ENCODE peak calls at places on chromosome 13, in seven cellular contexts. O is RWPE1; D is ACHN; M is EL; G is naive thymus-derived CD8-positive, alpha-beta T cell; F is NCI-H748 treated with DMSO at 0.1 percent for 48 hours; Z is activated T-cell treated with anti-CD3 and anti-CD28 coated beads for 1 hour. N is an unnamed sample.

GRCh38 chr13:52405767-52406494 is at the start of gene THSD1:
- DNase-seq in F (no peak), M (peak), G (no peak), Z (no peak), O (peak), D (peak), N (no peak)

GRCh38 chr13:113586661-113587479 is 2.3 kb downstream of the TFDP1 start:
- DNase-seq in O (no peak), M (no peak), F (no peak), Z (no peak), G (peak), D (no peak), N (no peak)

GRCh38 chr13:58018020-58018419 is 386.5 kb downstream of the PCDH17 start:
- DNase-seq in O (no peak), G (no peak), F (no peak), Z (no peak), M (no peak), D (no peak), N (no peak)

GRCh38 chr13:59915252-59915651 is 248.5 kb downstream of the DIAPH3 start:
- DNase-seq in Z (no peak), O (no peak), D (no peak), G (no peak), F (no peak), M (no peak), N (no peak)

GRCh38 chr13:31172535-31172934 is 10.8 kb upstream of the HSPH1 start:
- DNase-seq in D (peak), M (peak), F (no peak), G (no peak), Z (no peak), O (peak), N (no peak)

GRCh38 chr13:79997244-79997643 is 343.7 kb downstream of the SPRY2 start:
- DNase-seq in G (no peak), O (no peak), D (no peak), Z (no peak), M (no peak), F (no peak), N (no peak)

GRCh38 chr13:113743366-113744195 is 15.4 kb upstream of the TMEM255B start:
- DNase-seq in G (no peak), D (no peak), Z (no peak), M (no peak), F (no peak), O (no peak), N (no peak)

GRCh38 chr13:47289578-47289977 is 392.7 kb upstream of the HTR2A start:
- DNase-seq in Z (no peak), G (no peak), O (peak), M (peak), D (no peak), F (no peak), N (no peak)

GRCh38 chr13:106349080-106349841 is 186.2 kb downstream of the EFNB2 start:
- DNase-seq in M (peak), D (peak), Z (no peak), F (peak), O (peak), G (no peak), N (peak)

GRCh38 chr13:75489502-75490263 is 7.7 kb upstream of the TBC1D4 start:
- DNase-seq in Z (no peak), G (no peak), D (no peak), O (peak), F (no peak), M (peak), N (no peak)

GRCh38 chr13:26010487-26011207 is 41.2 kb downstream of the SHISA2 start:
- DNase-seq in M (no peak), G (no peak), D (no peak), F (no peak), Z (no peak), O (no peak), N (no peak)

GRCh38 chr13:35621989-35622388 is 145.5 kb upstream of the MAB21L1 start:
- DNase-seq in M (peak), F (no peak), G (no peak), Z (no peak), D (no peak), O (no peak), N (no peak)

GRCh38 chr13:43405457-43405856 is 381.3 kb downstream of the ENOX1 start:
- DNase-seq in O (peak), D (no peak), F (no peak), M (peak), Z (no peak), G (no peak), N (no peak)

GRCh38 chr13:77171451-77171850 is 144.5 kb upstream of the FBXL3 start:
- DNase-seq in Z (no peak), F (no peak), D (no peak), M (no peak), O (no peak), G (no peak), N (no peak)

GRCh38 chr13:29707876-29708543 is 112.5 kb upstream of the SLC7A1 start:
- DNase-seq in Z (peak), O (peak), D (peak), G (peak), M (peak), F (peak), N (peak)

GRCh38 chr13:93217701-93218100 is 8.9 kb upstream of the GPC6 start:
- DNase-seq in G (no peak), F (no peak), Z (no peak), M (no peak), O (peak), D (no peak), N (no peak)

GRCh38 chr13:22081430-22081829 is 410.6 kb downstream of the FGF9 start:
- DNase-seq in F (peak), O (no peak), D (no peak), M (no peak), G (no peak), Z (no peak), N (no peak)

GRCh38 chr13:44930907-44931676 is 58.2 kb downstream of the NUFIP1 start:
- DNase-seq in Z (no peak), O (no peak), F (no peak), D (no peak), M (peak), G (no peak), N (no peak)

GRCh38 chr13:33108620-33109019 is 92.4 kb downstream of the KL start:
- DNase-seq in O (no peak), Z (no peak), F (no peak), M (peak), D (no peak), G (no peak), N (no peak)

GRCh38 chr13:65236841-65237418 is 1993.2 kb downstream of the PCDH9 start:
- DNase-seq in M (no peak), D (no peak), F (no peak), O (no peak), G (no peak), Z (no peak), N (no peak)

GRCh38 chr13:89695343-89696257 is 1651.9 kb upstream of the MIR17HG start:
- DNase-seq in O (peak), D (peak), F (peak), M (no peak), Z (no peak), G (no peak), N (peak)

GRCh38 chr13:94031609-94032008 is 447.9 kb downstream of the DCT start:
- DNase-seq in Z (no peak), F (no peak), D (no peak), O (no peak), G (no peak), M (no peak), N (no peak)

GRCh38 chr13:33280923-33281322 is 4.6 kb downstream of the STARD13 start:
- DNase-seq in G (no peak), Z (no peak), D (no peak), M (no peak), F (no peak), O (no peak), N (no peak)

GRCh38 chr13:33678906-33679657 is 138.9 kb upstream of the RFC3 start:
- DNase-seq in G (no peak), M (no peak), O (peak), D (peak), F (no peak), Z (peak), N (peak)

GRCh38 chr13:113044431-113045114 is 61.0 kb upstream of the F7 start:
- DNase-seq in D (no peak), M (peak), G (no peak), O (no peak), F (no peak), Z (no peak), N (no peak)

GRCh38 chr13:26810095-26810494 is 49.5 kb upstream of the GPR12 start:
- DNase-seq in M (no peak), G (no peak), F (no peak), O (no peak), D (no peak), Z (no peak), N (no peak)

GRCh38 chr13:29908411-29908810 is 58.0 kb upstream of the UBL3 start:
- DNase-seq in O (peak), Z (no peak), M (peak), D (no peak), G (no peak), F (no peak), N (no peak)

GRCh38 chr13:34720618-34721017 is 221.5 kb upstream of the NBEA start:
- DNase-seq in G (no peak), F (no peak), D (no peak), O (no peak), M (peak), Z (no peak), N (no peak)

GRCh38 chr13:107834717-107835116 is 380.6 kb downstream of the LIG4 start:
- DNase-seq in G (no peak), Z (no peak), O (no peak), D (peak), F (no peak), M (no peak), N (no peak)

GRCh38 chr13:32019612-32020233 is 11.9 kb upstream of the FRY start:
- DNase-seq in D (peak), O (peak), Z (no peak), F (peak), G (peak), M (peak), N (peak)

GRCh38 chr13:30148171-30148754 is 159.1 kb downstream of the KATNAL1 start:
- DNase-seq in O (no peak), Z (no peak), D (no peak), F (no peak), M (no peak), G (peak), N (no peak)